ENCODE peak calls at places on chromosomes 5 and 9, in eight cellular contexts. One of them, this sample, is unnamed.

GRCh38 chr5:57832873-57833272 is 350.3 kb upstream of the ACTBL2 start:
- DNase-seq in AG04450: no peak
- DNase-seq in transverse colon: no peak
- DNase-seq in NB4: no peak
- DNase-seq in upper lobe of right lung: no peak
- DNase-seq in activated CD8-positive, alpha-beta T cell treated with anti-CD3 and anti-CD28 coated beads for 36 hours: no peak
- DNase-seq in PC-3: no peak
- DNase-seq in fibroblast of pulmonary artery: no peak
- DNase-seq in this sample: no peak

GRCh38 chr5:66089384-66089783 is 54.7 kb upstream of the SREK1 start:
- DNase-seq in AG04450: no peak
- DNase-seq in transverse colon: no peak
- DNase-seq in NB4: no peak
- DNase-seq in upper lobe of right lung: no peak
- DNase-seq in activated CD8-positive, alpha-beta T cell treated with anti-CD3 and anti-CD28 coated beads for 36 hours: no peak
- DNase-seq in PC-3: no peak
- DNase-seq in fibroblast of pulmonary artery: no peak
- DNase-seq in this sample: no peak

GRCh38 chr9:111036068-111036789 is 2.0 kb downstream of the LPAR1 start:
- DNase-seq in AG04450: no peak
- DNase-seq in transverse colon: peak; percentile 76
- DNase-seq in NB4: no peak
- DNase-seq in upper lobe of right lung: peak; percentile 80
- DNase-seq in activated CD8-positive, alpha-beta T cell treated with anti-CD3 and anti-CD28 coated beads for 36 hours: no peak
- DNase-seq in PC-3: peak; percentile 67
- DNase-seq in fibroblast of pulmonary artery: peak; percentile 49
- DNase-seq in this sample: peak; percentile 47

GRCh38 chr5:166551384-166551783 is 1740.1 kb upstream of the WWC1 start:
- DNase-seq in AG04450: no peak
- DNase-seq in transverse colon: no peak
- DNase-seq in NB4: no peak
- DNase-seq in upper lobe of right lung: no peak
- DNase-seq in activated CD8-positive, alpha-beta T cell treated with anti-CD3 and anti-CD28 coated beads for 36 hours: no peak
- DNase-seq in PC-3: no peak
- DNase-seq in fibroblast of pulmonary artery: peak; percentile 71
- DNase-seq in this sample: no peak

GRCh38 chr9:16960084-16960483 is 89.6 kb upstream of the BNC2 start:
- DNase-seq in AG04450: no peak
- DNase-seq in transverse colon: no peak
- DNase-seq in NB4: peak; percentile 28
- DNase-seq in upper lobe of right lung: no peak
- DNase-seq in activated CD8-positive, alpha-beta T cell treated with anti-CD3 and anti-CD28 coated beads for 36 hours: peak; percentile 5
- DNase-seq in PC-3: peak; percentile 19
- DNase-seq in fibroblast of pulmonary artery: peak; percentile 21
- DNase-seq in this sample: peak; percentile 40

GRCh38 chr5:129135633-129136032 is 41.1 kb downstream of the ISOC1 start:
- DNase-seq in AG04450: no peak
- DNase-seq in transverse colon: no peak
- DNase-seq in NB4: peak; percentile 26
- DNase-seq in upper lobe of right lung: no peak
- DNase-seq in activated CD8-positive, alpha-beta T cell treated with anti-CD3 and anti-CD28 coated beads for 36 hours: peak; percentile 23
- DNase-seq in PC-3: peak; percentile 41
- DNase-seq in fibroblast of pulmonary artery: no peak
- DNase-seq in this sample: no peak

GRCh38 chr5:150163547-150164059 is 3.0 kb upstream of the CDX1 start:
- DNase-seq in AG04450: no peak
- DNase-seq in transverse colon: peak; percentile 78
- DNase-seq in NB4: peak; percentile 66
- DNase-seq in upper lobe of right lung: no peak
- DNase-seq in activated CD8-positive, alpha-beta T cell treated with anti-CD3 and anti-CD28 coated beads for 36 hours: no peak
- DNase-seq in PC-3: no peak
- DNase-seq in fibroblast of pulmonary artery: no peak
- DNase-seq in this sample: no peak

GRCh38 chr9:16883586-16883985 is 13.1 kb upstream of the BNC2 start:
- DNase-seq in AG04450: no peak
- DNase-seq in transverse colon: no peak
- DNase-seq in NB4: no peak
- DNase-seq in upper lobe of right lung: no peak
- DNase-seq in activated CD8-positive, alpha-beta T cell treated with anti-CD3 and anti-CD28 coated beads for 36 hours: no peak
- DNase-seq in PC-3: peak; percentile 59
- DNase-seq in fibroblast of pulmonary artery: no peak
- DNase-seq in this sample: peak; percentile 52

GRCh38 chr9:111597852-111598729 is 1.4 kb downstream of the PTGR1 start:
- DNase-seq in AG04450: no peak
- DNase-seq in transverse colon: peak; percentile 71
- DNase-seq in NB4: peak; percentile 69
- DNase-seq in upper lobe of right lung: peak; percentile 81
- DNase-seq in activated CD8-positive, alpha-beta T cell treated with anti-CD3 and anti-CD28 coated beads for 36 hours: peak; percentile 76
- DNase-seq in PC-3: peak; percentile 61
- DNase-seq in fibroblast of pulmonary artery: peak; percentile 78
- DNase-seq in this sample: peak; percentile 46

GRCh38 chr5:106258591-106259125 is 1412.1 kb downstream of the EFNA5 start:
- DNase-seq in AG04450: no peak
- DNase-seq in transverse colon: no peak
- DNase-seq in NB4: no peak
- DNase-seq in upper lobe of right lung: no peak
- DNase-seq in activated CD8-positive, alpha-beta T cell treated with anti-CD3 and anti-CD28 coated beads for 36 hours: no peak
- DNase-seq in PC-3: peak; percentile 72
- DNase-seq in fibroblast of pulmonary artery: peak; percentile 3
- DNase-seq in this sample: no peak

GRCh38 chr5:6194906-6195612 is 183.3 kb downstream of the MED10 start:
- DNase-seq in AG04450: no peak
- DNase-seq in transverse colon: no peak
- DNase-seq in NB4: no peak
- DNase-seq in upper lobe of right lung: no peak
- DNase-seq in activated CD8-positive, alpha-beta T cell treated with anti-CD3 and anti-CD28 coated beads for 36 hours: no peak
- DNase-seq in PC-3: no peak
- DNase-seq in fibroblast of pulmonary artery: no peak
- DNase-seq in this sample: no peak

GRCh38 chr9:134356496-134357470 is 30.5 kb downstream of the RXRA start:
- DNase-seq in AG04450: no peak
- DNase-seq in transverse colon: peak; percentile 55
- DNase-seq in NB4: peak; percentile 85
- DNase-seq in upper lobe of right lung: peak; percentile 89
- DNase-seq in activated CD8-positive, alpha-beta T cell treated with anti-CD3 and anti-CD28 coated beads for 36 hours: no peak
- DNase-seq in PC-3: peak; percentile 66
- DNase-seq in fibroblast of pulmonary artery: peak; percentile 25
- DNase-seq in this sample: no peak

GRCh38 chr5:313806-314376 is 7.6 kb upstream of the AHRR start:
- DNase-seq in AG04450: no peak
- DNase-seq in transverse colon: no peak
- DNase-seq in NB4: no peak
- DNase-seq in upper lobe of right lung: peak; percentile 40
- DNase-seq in activated CD8-positive, alpha-beta T cell treated with anti-CD3 and anti-CD28 coated beads for 36 hours: no peak
- DNase-seq in PC-3: no peak
- DNase-seq in fibroblast of pulmonary artery: no peak
- DNase-seq in this sample: no peak

GRCh38 chr5:77129386-77129785 is 42.3 kb upstream of the ZBED3 start:
- DNase-seq in AG04450: no peak
- DNase-seq in transverse colon: no peak
- DNase-seq in NB4: peak; percentile 44
- DNase-seq in upper lobe of right lung: no peak
- DNase-seq in activated CD8-positive, alpha-beta T cell treated with anti-CD3 and anti-CD28 coated beads for 36 hours: peak; percentile 46
- DNase-seq in PC-3: peak; percentile 54
- DNase-seq in fibroblast of pulmonary artery: peak; percentile 33
- DNase-seq in this sample: peak; percentile 31

GRCh38 chr5:1659100-1660036 is 135.6 kb upstream of the LPCAT1 start:
- DNase-seq in AG04450: no peak
- DNase-seq in transverse colon: no peak
- DNase-seq in NB4: no peak
- DNase-seq in upper lobe of right lung: peak; percentile 41
- DNase-seq in activated CD8-positive, alpha-beta T cell treated with anti-CD3 and anti-CD28 coated beads for 36 hours: no peak
- DNase-seq in PC-3: no peak
- DNase-seq in fibroblast of pulmonary artery: no peak
- DNase-seq in this sample: no peak

GRCh38 chr5:156892223-156892622 is 42.1 kb downstream of the PPP1R2B start:
- DNase-seq in AG04450: no peak
- DNase-seq in transverse colon: no peak
- DNase-seq in NB4: no peak
- DNase-seq in upper lobe of right lung: no peak
- DNase-seq in activated CD8-positive, alpha-beta T cell treated with anti-CD3 and anti-CD28 coated beads for 36 hours: no peak
- DNase-seq in PC-3: peak; percentile 14
- DNase-seq in fibroblast of pulmonary artery: no peak
- DNase-seq in this sample: no peak
- TF ChIP-seq CTCF in AG04450: no peak
- TF ChIP-seq CTCF in transverse colon: no peak
- TF ChIP-seq CTCF in NB4: no peak
- TF ChIP-seq CTCF in upper lobe of right lung: no peak
- TF ChIP-seq CTCF in activated CD8-positive, alpha-beta T cell treated with anti-CD3 and anti-CD28 coated beads for 36 hours: no peak
- TF ChIP-seq CTCF in PC-3: no peak
- TF ChIP-seq CTCF in fibroblast of pulmonary artery: no peak
- TF ChIP-seq CTCF in this sample: no peak

GRCh38 chr5:69166686-69167487 is at the start of gene CCNB1:
- DNase-seq in AG04450: peak; percentile 89
- DNase-seq in transverse colon: peak; percentile 98
- DNase-seq in NB4: peak; percentile 98
- DNase-seq in upper lobe of right lung: peak; percentile 99
- DNase-seq in activated CD8-positive, alpha-beta T cell treated with anti-CD3 and anti-CD28 coated beads for 36 hours: peak; percentile 99
- DNase-seq in PC-3: peak; percentile 97
- DNase-seq in fibroblast of pulmonary artery: peak; percentile 96
- DNase-seq in this sample: peak; percentile 97

GRCh38 chr5:69170969-69171368 is 4.0 kb downstream of the CCNB1 start:
- DNase-seq in AG04450: no peak
- DNase-seq in transverse colon: no peak
- DNase-seq in NB4: no peak
- DNase-seq in upper lobe of right lung: no peak
- DNase-seq in activated CD8-positive, alpha-beta T cell treated with anti-CD3 and anti-CD28 coated beads for 36 hours: no peak
- DNase-seq in PC-3: no peak
- DNase-seq in fibroblast of pulmonary artery: no peak
- DNase-seq in this sample: no peak

DNA sequence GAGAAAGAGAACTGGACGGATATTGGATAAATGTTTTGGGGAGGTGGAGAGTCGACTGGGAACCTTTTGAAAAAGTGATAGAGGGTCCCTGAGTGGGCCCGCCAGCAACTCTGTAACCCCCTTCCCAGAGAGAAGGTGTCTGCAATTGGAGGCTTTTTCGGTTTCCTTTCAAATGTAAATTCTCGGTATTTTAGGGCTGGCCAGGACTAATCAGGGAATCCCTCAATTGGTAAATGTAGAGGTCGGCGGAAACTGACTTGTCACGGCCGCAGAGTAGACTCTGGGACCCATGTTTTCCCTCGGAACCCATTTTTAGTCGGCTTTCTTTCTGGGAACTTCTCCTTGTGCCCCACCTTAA is 517 bp downstream of the CCNB1 start:
- DNase-seq in AG04450: no peak
- DNase-seq in transverse colon: no peak
- DNase-seq in NB4: peak; percentile 26
- DNase-seq in upper lobe of right lung: no peak
- DNase-seq in activated CD8-positive, alpha-beta T cell treated with anti-CD3 and anti-CD28 coated beads for 36 hours: no peak
- DNase-seq in PC-3: no peak
- DNase-seq in fibroblast of pulmonary artery: peak; percentile 11
- DNase-seq in this sample: no peak
- TF ChIP-seq CTCF in AG04450: no peak
- TF ChIP-seq CTCF in transverse colon: no peak
- TF ChIP-seq CTCF in NB4: no peak
- TF ChIP-seq CTCF in upper lobe of right lung: no peak
- TF ChIP-seq CTCF in activated CD8-positive, alpha-beta T cell treated with anti-CD3 and anti-CD28 coated beads for 36 hours: no peak
- TF ChIP-seq CTCF in PC-3: no peak
- TF ChIP-seq CTCF in fibroblast of pulmonary artery: no peak
- TF ChIP-seq CTCF in this sample: no peak

GRCh38 chr9:87813119-87813463 is 69.6 kb upstream of the SPATA31E1 start:
- DNase-seq in AG04450: no peak
- DNase-seq in transverse colon: no peak
- DNase-seq in NB4: no peak
- DNase-seq in upper lobe of right lung: no peak
- DNase-seq in activated CD8-positive, alpha-beta T cell treated with anti-CD3 and anti-CD28 coated beads for 36 hours: no peak
- DNase-seq in PC-3: no peak
- DNase-seq in fibroblast of pulmonary artery: no peak
- DNase-seq in this sample: no peak
- TF ChIP-seq CTCF in AG04450: no peak
- TF ChIP-seq CTCF in transverse colon: no peak
- TF ChIP-seq CTCF in NB4: no peak
- TF ChIP-seq CTCF in upper lobe of right lung: no peak
- TF ChIP-seq CTCF in activated CD8-positive, alpha-beta T cell treated with anti-CD3 and anti-CD28 coated beads for 36 hours: peak; percentile 14
- TF ChIP-seq CTCF in PC-3: no peak
- TF ChIP-seq CTCF in fibroblast of pulmonary artery: no peak
- TF ChIP-seq CTCF in this sample: no peak

GRCh38 chr9:127395491-127396252 is 1.3 kb upstream of the SLC2A8 start:
- DNase-seq in AG04450: no peak
- DNase-seq in transverse colon: no peak
- DNase-seq in NB4: peak; percentile 60
- DNase-seq in upper lobe of right lung: no peak
- DNase-seq in activated CD8-positive, alpha-beta T cell treated with anti-CD3 and anti-CD28 coated beads for 36 hours: no peak
- DNase-seq in PC-3: no peak
- DNase-seq in fibroblast of pulmonary artery: no peak
- DNase-seq in this sample: no peak

GRCh38 chr9:127396253-127396807 is 639 bp upstream of the SLC2A8 start:
- DNase-seq in AG04450: no peak
- DNase-seq in transverse colon: no peak
- DNase-seq in NB4: no peak
- DNase-seq in upper lobe of right lung: no peak
- DNase-seq in activated CD8-positive, alpha-beta T cell treated with anti-CD3 and anti-CD28 coated beads for 36 hours: no peak
- DNase-seq in PC-3: no peak
- DNase-seq in fibroblast of pulmonary artery: no peak
- DNase-seq in this sample: no peak

GRCh38 chr9:127398715-127399400 is 1.9 kb downstream of the SLC2A8 start:
- DNase-seq in AG04450: no peak
- DNase-seq in transverse colon: no peak
- DNase-seq in NB4: no peak
- DNase-seq in upper lobe of right lung: peak; percentile 56
- DNase-seq in activated CD8-positive, alpha-beta T cell treated with anti-CD3 and anti-CD28 coated beads for 36 hours: no peak
- DNase-seq in PC-3: no peak
- DNase-seq in fibroblast of pulmonary artery: no peak
- DNase-seq in this sample: no peak

GRCh38 chr9:127397722-127398647 is 1.0 kb downstream of the SLC2A8 start:
- DNase-seq in AG04450: no peak
- DNase-seq in transverse colon: peak; percentile 57
- DNase-seq in NB4: no peak
- DNase-seq in upper lobe of right lung: peak; percentile 78
- DNase-seq in activated CD8-positive, alpha-beta T cell treated with anti-CD3 and anti-CD28 coated beads for 36 hours: peak; percentile 36
- DNase-seq in PC-3: peak; percentile 36
- DNase-seq in fibroblast of pulmonary artery: peak; percentile 20
- DNase-seq in this sample: peak; percentile 12

DNA sequence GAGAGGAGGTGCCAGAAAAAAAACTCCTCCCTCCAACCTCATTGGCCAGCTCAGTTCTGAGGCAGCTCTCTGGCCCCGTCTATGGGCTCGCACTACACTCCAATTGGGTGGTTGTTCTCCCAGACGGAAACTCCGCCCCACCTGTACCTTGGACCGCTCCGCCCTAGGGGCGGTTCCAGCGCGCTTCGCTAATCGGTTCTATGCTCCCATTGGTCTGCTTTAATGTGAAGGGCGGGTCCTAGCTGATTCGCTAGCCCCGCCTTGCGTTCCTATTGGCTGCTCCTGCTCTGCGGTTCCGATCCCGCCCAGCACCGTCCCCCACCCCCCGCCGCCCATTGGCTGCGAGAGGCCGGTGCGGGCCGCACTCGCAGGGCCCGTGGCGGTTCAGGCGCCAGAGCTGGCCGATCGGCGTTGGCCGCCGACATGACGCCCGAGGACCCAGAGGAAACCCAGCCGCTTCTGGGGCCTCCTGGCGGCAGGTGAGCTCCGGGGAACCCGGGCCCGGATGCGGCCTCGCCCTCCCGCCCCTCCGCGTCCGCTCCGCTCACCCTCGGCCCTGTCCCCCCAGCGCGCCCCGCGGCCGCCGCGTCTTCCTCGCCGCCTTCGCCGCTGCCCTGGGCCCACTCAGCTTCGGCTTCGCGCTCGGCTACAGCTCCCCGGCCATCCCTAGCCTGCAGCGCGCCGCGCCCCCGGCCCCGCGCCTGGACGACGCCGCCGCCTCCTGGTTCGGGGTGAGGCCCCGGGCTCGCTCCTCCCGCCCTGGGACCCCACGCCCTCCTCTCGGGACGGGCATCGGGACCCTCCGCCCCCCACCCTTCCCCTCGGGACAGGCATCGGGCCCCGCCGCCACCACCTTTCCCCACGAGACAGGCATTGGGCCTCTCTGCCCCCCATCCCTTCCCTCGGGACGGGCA is at the start of gene SLC2A8:
- DNase-seq in AG04450: peak; percentile 99
- DNase-seq in transverse colon: peak; percentile 99
- DNase-seq in NB4: peak; percentile 39
- DNase-seq in upper lobe of right lung: peak; percentile 99
- DNase-seq in activated CD8-positive, alpha-beta T cell treated with anti-CD3 and anti-CD28 coated beads for 36 hours: peak; percentile 93
- DNase-seq in PC-3: peak; percentile 99
- DNase-seq in fibroblast of pulmonary artery: peak; percentile 98
- DNase-seq in this sample: peak; percentile 100
- TF ChIP-seq CTCF in AG04450: no peak
- TF ChIP-seq CTCF in transverse colon: peak; percentile 42
- TF ChIP-seq CTCF in NB4: no peak
- TF ChIP-seq CTCF in upper lobe of right lung: no peak
- TF ChIP-seq CTCF in activated CD8-positive, alpha-beta T cell treated with anti-CD3 and anti-CD28 coated beads for 36 hours: no peak
- TF ChIP-seq CTCF in PC-3: peak; percentile 7
- TF ChIP-seq CTCF in fibroblast of pulmonary artery: no peak
- TF ChIP-seq CTCF in this sample: peak; percentile 61

This sample was measured in HFFc6.